ENCODE peak calls at places on chromosomes 7 and 10, in four cellular contexts. H is left ventricle myocardium inferior, L is cardiac muscle cell, E is breast epithelium. T is an unnamed sample.
A peak's percentile ranks its signal among the peaks of the same experiment; 100 is the strongest.

GRCh38 chr7:94832051-94832450 is 75.3 kb upstream of the PPP1R9A start:
- DNase-seq in H (no peak), L (no peak), E (no peak), T (no peak)

GRCh38 chr10:63692205-63692896 is 171.2 kb downstream of the REEP3 start:
- DNase-seq in H (no peak), L (no peak), E (no peak), T (no peak)

GRCh38 chr10:58220769-58221448 is 46.8 kb downstream of the IPMK start:
- DNase-seq in H (no peak), L (no peak), E (no peak), T (no peak)

GRCh38 chr7:35003679-35004278 is 33.5 kb downstream of the DPY19L1 start:
- DNase-seq in H (no peak), L (peak; percentile 53), E (no peak), T (no peak)

GRCh38 chr7:55439627-55440026 is 74.5 kb downstream of the LANCL2 start:
- DNase-seq in H (no peak), L (no peak), E (no peak), T (no peak)

GRCh38 chr7:50720295-50720694 is 62.4 kb downstream of the GRB10 start:
- DNase-seq in H (no peak), L (no peak), E (no peak), T (no peak)

GRCh38 chr7:128443817-128444216 is 11.9 kb upstream of the HILPDA start:
- DNase-seq in H (no peak), L (no peak), E (no peak), T (no peak)

GRCh38 chr7:95886501-95887090 is 114.2 kb downstream of the DYNC1I1 start:
- DNase-seq in H (no peak), L (no peak), E (no peak), T (peak; percentile 54)

GRCh38 chr7:2243483-2243840 is 1.4 kb downstream of the NUDT1 start:
- DNase-seq in H (no peak), L (no peak), E (no peak), T (no peak)

GRCh38 chr7:152923711-152924110 is 164.2 kb downstream of the ACTR3B start:
- DNase-seq in H (no peak), L (no peak), E (no peak), T (no peak)

GRCh38 chr7:7681191-7681935 is 37.0 kb downstream of the RPA3 start:
- DNase-seq in H (no peak), L (peak; percentile 61), E (no peak), T (peak; percentile 71)

GRCh38 chr10:45441791-45442190 is 67.8 kb downstream of the ALOX5 start:
- DNase-seq in H (no peak), L (no peak), E (no peak), T (no peak)

GRCh38 chr10:14381475-14381874 is 50.8 kb upstream of the FRMD4A start:
- DNase-seq in H (no peak), L (no peak), E (no peak), T (no peak)

GRCh38 chr10:80504158-80504811 is 33.4 kb upstream of the SH2D4B start:
- DNase-seq in H (no peak), L (peak; percentile 42), E (peak; percentile 20), T (no peak)

GRCh38 chr10:84432891-84433290 is 104.5 kb downstream of the CCSER2 start:
- DNase-seq in H (no peak), L (no peak), E (no peak), T (no peak)

GRCh38 chr7:98075801-98076200 is 30.9 kb upstream of the LMTK2 start:
- DNase-seq in H (no peak), L (no peak), E (no peak), T (no peak)

GRCh38 chr7:66683770-66684123 is 55.1 kb downstream of the KCTD7 start:
- DNase-seq in H (no peak), L (no peak), E (no peak), T (no peak)

GRCh38 chr10:93496322-93497041 is at the start of gene CEP55:
- DNase-seq in H (peak; percentile 95), L (peak; percentile 97), E (peak; percentile 94), T (peak; percentile 96)

GRCh38 chr10:126448091-126448490 is 59.8 kb upstream of the ADAM12 start:
- DNase-seq in H (no peak), L (no peak), E (no peak), T (no peak)

GRCh38 chr10:25014579-25014978 is 1.4 kb downstream of the ENKUR start:
- DNase-seq in H (no peak), L (no peak), E (no peak), T (no peak)

GRCh38 chr7:151386301-151387160 is 23.3 kb downstream of the WDR86 start:
- DNase-seq in H (peak; percentile 10), L (no peak), E (no peak), T (no peak)

GRCh38 chr7:105295626-105296352 is 92.9 kb downstream of the SRPK2 start:
- DNase-seq in H (no peak), L (no peak), E (no peak), T (no peak)

GRCh38 chr7:29478218-29478617 is 85.4 kb upstream of the PRR15 start:
- DNase-seq in H (no peak), L (no peak), E (no peak), T (no peak)

GRCh38 chr10:103814104-103814503 is 41.3 kb downstream of the SH3PXD2A start:
- DNase-seq in H (no peak), L (no peak), E (no peak), T (no peak)

GRCh38 chr10:72254891-72255568 is 18.7 kb upstream of the DDIT4 start:
- DNase-seq in H (peak; percentile 94), L (peak; percentile 64), E (peak; percentile 85), T (peak; percentile 87)

GRCh38 chr10:3954615-3955014 is 169.6 kb upstream of the KLF6 start:
- DNase-seq in H (no peak), L (no peak), E (no peak), T (no peak)

GRCh38 chr10:51301644-51302043 is 227.4 kb downstream of the PRKG1 start:
- DNase-seq in H (peak; percentile 14), L (no peak), E (no peak), T (no peak)

GRCh38 chr7:87627634-87627994 is 584 bp upstream of the RUNDC3B start:
- DNase-seq in H (no peak), L (no peak), E (no peak), T (peak; percentile 51)

GRCh38 chr10:124354411-124355382 is 64.0 kb downstream of the OAT start:
- DNase-seq in H (peak; percentile 61), L (peak; percentile 50), E (no peak), T (peak; percentile 27)

GRCh38 chr10:14904316-14904732 is 25.7 kb downstream of the SUV39H2 start:
- DNase-seq in H (no peak), L (peak; percentile 30), E (no peak), T (peak; percentile 59)

GRCh38 chr7:155918720-155919399 is 106.6 kb upstream of the SHH start:
- DNase-seq in H (peak; percentile 20), L (no peak), E (peak; percentile 84), T (no peak)

GRCh38 chr10:101111547-101111946 is 19.6 kb upstream of the TLX1 start:
- DNase-seq in H (no peak), L (no peak), E (no peak), T (no peak)
- H3K27me3 ChIP-seq in H (peaks cover 98% of the 10 kb centered on the region), L (peaks cover 42% of the 10 kb centered on the region), E (peaks cover 46% of the 10 kb centered on the region), T (peaks cover 24% of the 10 kb centered on the region)

GRCh38 chr10:132392184-132392800 is 4.7 kb upstream of the PWWP2B start:
- DNase-seq in H (no peak), L (no peak), E (no peak), T (no peak)
- H3K4me3 ChIP-seq in H (no peak overlapping the region), L (no peak overlapping the region), E (no peak overlapping the region), T (no peak overlapping the region)

DNA sequence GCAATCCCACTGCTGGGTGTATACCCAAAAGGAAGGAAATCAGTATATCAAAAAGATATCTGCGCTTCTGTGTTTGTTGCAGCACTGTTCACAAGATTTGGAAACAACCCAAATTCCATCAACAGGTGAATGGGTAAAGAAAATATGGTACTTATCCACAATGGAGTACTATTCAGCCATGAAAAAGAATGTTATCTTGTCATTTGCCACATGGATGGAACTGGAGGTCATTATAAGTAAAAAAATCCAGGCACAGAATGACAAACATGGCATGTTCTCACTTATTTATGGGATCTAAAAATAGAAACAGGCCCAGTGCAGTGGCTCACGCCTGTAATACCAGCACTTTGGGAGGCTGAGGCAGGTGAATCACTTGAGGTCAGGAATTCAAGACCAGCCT is 15.7 kb downstream of the APBB1IP start:
- DNase-seq in H (no peak), L (no peak), E (no peak), T (no peak)
- H3K36me3 ChIP-seq in H (no peaks in the 10 kb centered on the region), L (no peaks in the 10 kb centered on the region), E (no peaks in the 10 kb centered on the region), T (no peaks in the 10 kb centered on the region)

GRCh38 chr10:12162927-12163326 is 32.8 kb downstream of the NUDT5 start:
- DNase-seq in H (no peak), L (no peak), E (no peak), T (no peak)

GRCh38 chr10:12156367-12157123 is 27.1 kb downstream of the SEC61A2 start:
- DNase-seq in H (no peak), L (no peak), E (no peak), T (no peak)

GRCh38 chr10:12164085-12164484 is 31.6 kb downstream of the NUDT5 start:
- DNase-seq in H (no peak), L (no peak), E (no peak), T (no peak)

GRCh38 chr10:12165036-12165435 is 30.7 kb downstream of the NUDT5 start:
- DNase-seq in H (no peak), L (no peak), E (no peak), T (no peak)

GRCh38 chr10:12160664-12161063 is 31.2 kb downstream of the SEC61A2 start:
- DNase-seq in H (no peak), L (no peak), E (no peak), T (no peak)
- H3K27me3 ChIP-seq in H (no peaks in the 10 kb centered on the region), L (no peaks in the 10 kb centered on the region), E (no peaks in the 10 kb centered on the region), T (no peaks in the 10 kb centered on the region)

DNA sequence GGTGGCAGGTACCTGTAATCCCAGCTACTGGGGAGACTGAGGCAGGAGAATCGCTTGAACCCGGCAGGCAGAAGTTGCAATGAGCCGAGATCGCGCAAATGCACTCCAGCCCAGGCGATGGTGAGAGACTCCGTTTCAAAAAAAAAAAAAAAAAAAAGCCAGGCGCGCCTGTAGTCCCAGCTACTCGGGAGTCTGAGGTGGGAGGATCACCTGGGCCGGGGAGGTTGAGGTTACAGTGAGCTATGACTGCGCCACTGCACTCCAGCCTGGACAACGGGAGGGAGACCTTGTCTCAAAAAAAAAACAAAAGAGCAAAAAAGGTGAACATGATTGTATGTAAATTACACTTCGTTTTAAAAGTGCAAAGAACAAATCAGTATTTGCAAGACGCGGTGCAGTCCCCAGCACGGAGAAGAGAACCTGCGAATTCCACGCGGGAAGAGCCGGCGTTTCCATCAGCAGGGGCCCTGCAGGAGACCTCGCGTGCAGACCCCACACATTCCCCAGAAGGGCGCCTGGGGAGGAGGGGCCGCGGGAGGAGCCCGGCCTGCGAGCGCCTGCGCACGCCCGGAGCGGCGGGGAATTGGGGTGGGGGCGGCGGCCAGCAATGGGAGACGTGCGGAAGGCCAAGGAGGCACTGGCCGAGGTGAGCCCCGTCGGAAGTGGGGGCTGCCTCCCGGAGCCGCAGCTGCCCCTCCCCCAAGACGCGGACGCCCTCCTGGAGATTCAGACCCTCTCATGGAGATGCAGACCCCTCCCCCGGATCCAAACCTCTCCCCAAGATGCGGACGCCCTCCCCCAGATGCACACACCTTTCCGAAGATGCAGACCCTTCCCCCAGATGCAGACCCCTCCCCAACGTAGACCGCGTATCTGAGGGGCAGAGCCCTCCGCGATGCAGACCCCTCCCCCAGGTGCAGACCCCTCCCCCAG is 16.7 kb upstream of the SUN1 start:
- DNase-seq in H (no peak), L (peak; percentile 90), E (no peak), T (peak; percentile 91)
- H3K4me3 ChIP-seq in H (peak overlapping the region; percentile 94), L (peak overlapping the region; percentile 36), E (peak overlapping the region; percentile 86), T (peak overlapping the region; percentile 59)

T was measured in GM23338.